ENCODE peak calls at places on chromosomes 1 and 21, in five cellular contexts. D is suprapubic skin, N is A549, L is HepG2, B is ovary. V is an unnamed sample. For H3K9me3, the result is how much of the 10 kb centered on the place peaks cover.

GRCh38 chr1:205977348-205978014 is 25.7 kb downstream of the RAB7B start:
- DNase-seq in D (no peak), N (peak), L (peak), B (peak), V (peak)

GRCh38 chr1:201224671-201225400 is 34.2 kb downstream of the IGFN1 start:
- DNase-seq in D (peak), N (no peak), L (no peak), B (no peak), V (no peak)

GRCh38 chr1:167721617-167722151 is at the start of gene MPZL1:
- DNase-seq in D (peak), N (peak), L (peak), B (peak), V (peak)

GRCh38 chr1:149888999-149889289 is 10.4 kb upstream of the BOLA1 start:
- DNase-seq in D (no peak), N (no peak), L (no peak), B (peak), V (peak)

GRCh38 chr1:231872461-231872910 is 245.9 kb downstream of the DISC1 start:
- DNase-seq in D (no peak), N (no peak), L (no peak), B (no peak), V (no peak)

GRCh38 chr1:233523047-233523446 is 90.9 kb upstream of the KCNK1 start:
- DNase-seq in D (no peak), N (no peak), L (no peak), B (no peak), V (no peak)

GRCh38 chr1:114154146-114154962 is 685 bp upstream of the SYT6 start:
- DNase-seq in D (no peak), N (no peak), L (no peak), B (peak), V (no peak)

GRCh38 chr1:174788981-174789380 is 210.8 kb upstream of the CACYBP start:
- DNase-seq in D (no peak), N (no peak), L (no peak), B (no peak), V (no peak)

GRCh38 chr1:39378377-39378776 is 113.1 kb upstream of the BMP8A start:
- DNase-seq in D (no peak), N (peak), L (peak), B (no peak), V (no peak)

GRCh38 chr1:81827942-81828341 is 27.2 kb downstream of the ADGRL2 start:
- DNase-seq in D (no peak), N (no peak), L (no peak), B (no peak), V (no peak)

GRCh38 chr1:237895630-237896029 is 4.9 kb upstream of the ZP4 start:
- DNase-seq in D (no peak), N (no peak), L (no peak), B (no peak), V (no peak)

GRCh38 chr1:72419229-72419628 is 136.9 kb upstream of the NEGR1 start:
- DNase-seq in D (no peak), N (no peak), L (no peak), B (no peak), V (no peak)

GRCh38 chr21:37737497-37737896 is 178.8 kb downstream of the KCNJ6 start:
- DNase-seq in D (no peak), N (no peak), L (no peak), B (no peak), V (no peak)

GRCh38 chr1:45409243-45409642 is 69.0 kb upstream of the MUTYH start:
- DNase-seq in D (no peak), N (no peak), L (no peak), B (no peak), V (no peak)

GRCh38 chr1:151960780-151961513 is 32.7 kb downstream of the S100A10 start:
- DNase-seq in D (no peak), N (no peak), L (no peak), B (no peak), V (no peak)

GRCh38 chr1:194640322-194640721 is 1453.9 kb upstream of the B3GALT2 start:
- DNase-seq in D (no peak), N (no peak), L (no peak), B (no peak), V (no peak)

GRCh38 chr1:78088486-78088885 is 42.7 kb downstream of the GIPC2 start:
- DNase-seq in D (no peak), N (no peak), L (no peak), B (no peak), V (no peak)

GRCh38 chr1:182910143-182910542 is 42.8 kb downstream of the SHCBP1L start:
- DNase-seq in D (no peak), N (peak), L (peak), B (no peak), V (no peak)

GRCh38 chr1:234216116-234216703 is 157.0 kb upstream of the COA6 start:
- DNase-seq in D (no peak), N (no peak), L (no peak), B (no peak), V (no peak)

GRCh38 chr1:241642593-241642944 is 2.4 kb upstream of the CHML start:
- DNase-seq in D (no peak), N (no peak), L (no peak), B (no peak), V (no peak)

GRCh38 chr1:240114222-240114621 is 22.5 kb downstream of the FMN2 start:
- DNase-seq in D (no peak), N (no peak), L (no peak), B (no peak), V (no peak)

GRCh38 chr1:32179443-32180185 is at the start of gene TXLNA:
- DNase-seq in D (peak), N (peak), L (peak), B (peak), V (peak)

GRCh38 chr1:37605806-37606474 is 10.2 kb upstream of the GNL2 start:
- DNase-seq in D (no peak), N (no peak), L (no peak), B (no peak), V (no peak)

GRCh38 chr1:55623339-55623738 is 408.2 kb upstream of the USP24 start:
- DNase-seq in D (no peak), N (no peak), L (no peak), B (peak), V (no peak)

GRCh38 chr1:90340604-90341003 is 345.7 kb downstream of the ZNF326 start:
- DNase-seq in D (no peak), N (no peak), L (no peak), B (no peak), V (no peak)

GRCh38 chr1:8653878-8654277 is 163.6 kb downstream of the RERE start:
- DNase-seq in D (no peak), N (no peak), L (no peak), B (no peak), V (no peak)

GRCh38 chr21:38392722-38393121 is 105.6 kb downstream of the ERG start:
- DNase-seq in D (no peak), N (no peak), L (no peak), B (no peak), V (no peak)

GRCh38 chr1:79059361-79059760 is 52.8 kb upstream of the ADGRL4 start:
- DNase-seq in D (no peak), N (no peak), L (no peak), B (no peak), V (no peak)

GRCh38 chr1:157249326-157249725 is 111.1 kb upstream of the ETV3 start:
- DNase-seq in D (no peak), N (no peak), L (no peak), B (no peak), V (no peak)
- TF ChIP-seq EP300 in D (no peak), N (no peak), L (no peak), B (no peak), V (no peak)

DNA sequence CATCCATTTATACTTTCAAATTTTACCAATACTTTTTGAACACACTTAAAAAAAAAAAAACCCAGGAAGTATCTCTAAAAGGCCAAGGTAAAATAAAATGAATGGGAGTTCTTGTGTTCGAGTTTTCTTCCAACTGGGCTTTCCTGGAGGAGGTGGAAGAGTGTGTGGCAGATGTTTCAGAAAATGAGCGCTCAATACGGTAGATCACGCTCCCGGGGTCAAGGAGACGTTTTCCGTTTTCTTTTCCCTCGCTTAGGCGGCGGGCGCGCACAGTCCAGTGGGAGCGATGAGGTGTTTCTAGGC is 520 bp upstream of the UBE4B start:
- DNase-seq in D (no peak), N (no peak), L (no peak), B (no peak), V (no peak)
- TF ChIP-seq CTCF in D (no peak), N (no peak), L (no peak), B (no peak), V (no peak)

DNA sequence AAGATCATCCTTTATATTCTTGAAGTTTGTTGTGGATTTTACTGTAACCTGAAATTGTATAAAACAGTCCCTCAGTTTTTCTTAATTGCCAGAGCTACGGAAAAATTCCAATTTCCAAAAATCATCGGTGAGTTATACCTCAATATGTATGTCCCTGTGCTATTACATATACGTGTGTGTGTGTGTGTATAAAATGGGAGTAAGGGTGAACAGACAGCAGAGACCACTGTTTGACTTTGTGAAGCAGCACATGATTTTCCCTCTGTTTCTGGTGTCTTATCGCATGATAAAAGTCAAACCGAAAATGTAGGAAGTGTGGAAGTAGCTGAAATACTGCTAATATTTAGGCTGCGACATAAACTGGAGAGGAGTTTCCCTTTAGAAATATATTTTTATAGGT is 1.2 kb downstream of the OR2T1 start:
- DNase-seq in D (no peak), N (peak), L (no peak), B (no peak), V (no peak)
- H3K9me3 ChIP-seq in D (under half), N (under half), L (under half), B (under half), V (under half)

DNA sequence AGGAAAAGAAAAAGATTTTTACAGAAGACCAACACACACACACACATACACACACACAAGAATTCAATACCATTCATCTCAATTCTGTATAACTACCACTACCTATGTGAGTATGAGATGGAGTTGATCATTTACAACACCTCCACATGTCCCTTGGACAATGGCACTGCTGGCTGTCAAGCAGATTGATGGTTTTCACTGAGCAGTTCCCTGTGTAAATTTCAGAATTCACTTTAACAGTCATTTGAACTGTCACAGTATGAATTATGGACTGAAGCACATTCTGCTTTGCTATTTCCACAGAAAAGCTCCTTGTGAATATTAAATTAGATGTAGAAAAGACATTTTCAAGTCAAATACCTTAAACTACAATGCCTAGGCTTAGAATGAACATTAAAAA is 14.3 kb downstream of the KCNT2 start:
- DNase-seq in D (no peak), N (no peak), L (no peak), B (no peak), V (no peak)
- TF ChIP-seq EP300 in D (no peak), N (no peak), L (no peak), B (no peak), V (no peak)

DNA sequence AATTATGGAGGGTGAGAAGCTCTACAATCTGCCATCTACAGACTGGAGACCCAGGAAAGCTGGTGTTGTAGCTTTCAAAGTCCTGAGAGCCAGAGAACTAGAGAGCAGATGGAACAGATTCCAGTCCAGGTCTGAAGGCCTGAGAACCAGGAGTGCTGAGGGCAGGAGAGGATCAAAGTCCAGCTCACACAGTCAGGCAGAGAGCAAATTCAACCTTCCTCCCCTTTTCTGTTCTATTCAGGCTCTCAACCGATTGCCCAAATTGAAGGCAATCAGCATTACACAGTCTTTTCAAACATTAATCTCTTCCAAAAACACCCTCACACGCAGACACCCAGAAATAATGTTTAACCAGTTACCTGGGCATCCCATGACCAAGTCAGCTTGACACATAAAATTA is 2.5 kb upstream of the TMPRSS2 start:
- DNase-seq in D (no peak), N (no peak), L (peak), B (no peak), V (no peak)
- TF ChIP-seq CTCF in D (no peak), N (no peak), L (no peak), B (no peak), V (no peak)

V was measured in tibial nerve.